ENCODE peak calls at places on chromosome 4, in eight cellular contexts. T, U, Y, N, M, V, L and F are unnamed samples.

GRCh38 chr4:125642645-125643044 is 327.9 kb downstream of the FAT4 start:
- DNase-seq in T (no peak), U (no peak), Y (no peak), N (no peak), M (no peak), V (no peak), L (no peak), F (no peak)

GRCh38 chr4:119190354-119190753 is 22.2 kb upstream of the USP53 start:
- DNase-seq in T (no peak), U (no peak), Y (no peak), N (no peak), M (no peak), V (no peak), L (no peak), F (no peak)

GRCh38 chr4:43331226-43332078 is 438.9 kb downstream of the GRXCR1 start:
- DNase-seq in T (no peak), U (no peak), Y (peak), N (no peak), M (no peak), V (peak), L (no peak), F (no peak)

GRCh38 chr4:55543858-55544257 is 2.9 kb downstream of the CLOCK start:
- DNase-seq in T (no peak), U (no peak), Y (peak), N (no peak), M (no peak), V (no peak), L (no peak), F (no peak)

GRCh38 chr4:23373269-23373668 is 516.6 kb downstream of the PPARGC1A start:
- DNase-seq in T (no peak), U (no peak), Y (peak), N (peak), M (peak), V (peak), L (no peak), F (no peak)

GRCh38 chr4:97531351-97531750 is 611.9 kb downstream of the STPG2 start:
- DNase-seq in T (no peak), U (no peak), Y (no peak), N (no peak), M (no peak), V (no peak), L (no peak), F (no peak)

GRCh38 chr4:184620208-184620867 is 28.9 kb downstream of the CASP3 start:
- DNase-seq in T (no peak), U (no peak), Y (no peak), N (no peak), M (no peak), V (no peak), L (no peak), F (no peak)

GRCh38 chr4:52939739-52940138 is 77.6 kb downstream of the RASL11B start:
- DNase-seq in T (no peak), U (no peak), Y (no peak), N (no peak), M (no peak), V (no peak), L (no peak), F (no peak)

GRCh38 chr4:1195894-1196401 is 23.6 kb upstream of the SPON2 start:
- DNase-seq in T (no peak), U (no peak), Y (no peak), N (no peak), M (peak), V (no peak), L (no peak), F (no peak)

GRCh38 chr4:11748169-11748872 is 319.6 kb upstream of the HS3ST1 start:
- DNase-seq in T (no peak), U (no peak), Y (peak), N (no peak), M (peak), V (peak), L (no peak), F (no peak)

GRCh38 chr4:134201216-134202098 is at the start of gene PABPC4L:
- DNase-seq in T (no peak), U (no peak), Y (peak), N (no peak), M (peak), V (peak), L (no peak), F (no peak)

GRCh38 chr4:111210576-111210975 is 587.7 kb upstream of the PITX2 start:
- DNase-seq in T (no peak), U (no peak), Y (no peak), N (no peak), M (no peak), V (no peak), L (no peak), F (no peak)

GRCh38 chr4:78561677-78562076 is 10.1 kb downstream of the ANXA3 start:
- DNase-seq in T (no peak), U (no peak), Y (peak), N (no peak), M (no peak), V (no peak), L (no peak), F (no peak)